ENCODE peak calls at places on chromosomes 7 and 10, in nine cellular contexts. One of them, this sample, is unnamed.

GRCh38 chr10:43671659-43672555 is 23.2 kb upstream of the ZNF32 start:
- DNase-seq in transverse colon: peak; percentile 30
- DNase-seq in spleen: no peak
- DNase-seq in heart left ventricle: no peak
- DNase-seq in ovary: peak; percentile 53
- DNase-seq in cardiac muscle cell: peak; percentile 89
- DNase-seq in uterus: peak; percentile 47
- DNase-seq in right lobe of liver: peak; percentile 45
- DNase-seq in WERI-Rb-1: peak; percentile 58
- DNase-seq in this sample: peak; percentile 50

GRCh38 chr7:128020161-128020560 is 11.1 kb downstream of the LRRC4 start:
- DNase-seq in heart left ventricle: no peak
- DNase-seq in right lobe of liver: no peak
- DNase-seq in uterus: no peak
- DNase-seq in ovary: no peak
- DNase-seq in transverse colon: no peak
- DNase-seq in cardiac muscle cell: no peak
- DNase-seq in spleen: no peak
- DNase-seq in WERI-Rb-1: peak; percentile 52
- DNase-seq in this sample: no peak

GRCh38 chr7:84780158-84781124 is 406.4 kb downstream of the SEMA3D start:
- DNase-seq in WERI-Rb-1: no peak
- DNase-seq in transverse colon: no peak
- DNase-seq in right lobe of liver: no peak
- DNase-seq in spleen: peak; percentile 70
- DNase-seq in uterus: no peak
- DNase-seq in heart left ventricle: no peak
- DNase-seq in ovary: no peak
- DNase-seq in cardiac muscle cell: no peak
- DNase-seq in this sample: no peak

GRCh38 chr10:29150010-29150409 is 138.9 kb upstream of the LYZL1 start:
- DNase-seq in heart left ventricle: peak; percentile 41
- DNase-seq in WERI-Rb-1: no peak
- DNase-seq in spleen: no peak
- DNase-seq in ovary: no peak
- DNase-seq in uterus: no peak
- DNase-seq in cardiac muscle cell: peak; percentile 88
- DNase-seq in transverse colon: no peak
- DNase-seq in right lobe of liver: peak; percentile 68
- DNase-seq in this sample: no peak

GRCh38 chr10:63825766-63826165 is 304.6 kb downstream of the REEP3 start:
- DNase-seq in cardiac muscle cell: no peak
- DNase-seq in right lobe of liver: no peak
- DNase-seq in heart left ventricle: no peak
- DNase-seq in WERI-Rb-1: no peak
- DNase-seq in uterus: no peak
- DNase-seq in ovary: no peak
- DNase-seq in transverse colon: no peak
- DNase-seq in spleen: no peak
- DNase-seq in this sample: no peak

GRCh38 chr10:49569031-49569765 is 30.3 kb upstream of the ERCC6 start:
- DNase-seq in right lobe of liver: no peak
- DNase-seq in spleen: no peak
- DNase-seq in heart left ventricle: no peak
- DNase-seq in cardiac muscle cell: no peak
- DNase-seq in transverse colon: no peak
- DNase-seq in uterus: no peak
- DNase-seq in ovary: no peak
- DNase-seq in WERI-Rb-1: no peak
- DNase-seq in this sample: no peak

GRCh38 chr10:131899116-131899690 is 1.6 kb upstream of the PPP2R2D start:
- DNase-seq in ovary: no peak
- DNase-seq in transverse colon: no peak
- DNase-seq in spleen: peak; percentile 73
- DNase-seq in heart left ventricle: no peak
- DNase-seq in WERI-Rb-1: no peak
- DNase-seq in cardiac muscle cell: no peak
- DNase-seq in uterus: no peak
- DNase-seq in right lobe of liver: no peak
- DNase-seq in this sample: no peak

GRCh38 chr7:66150471-66150870 is 35.8 kb downstream of the CRCP start:
- DNase-seq in heart left ventricle: peak; percentile 78
- DNase-seq in ovary: peak; percentile 78
- DNase-seq in cardiac muscle cell: no peak
- DNase-seq in uterus: peak; percentile 66
- DNase-seq in right lobe of liver: peak; percentile 79
- DNase-seq in transverse colon: peak; percentile 20
- DNase-seq in WERI-Rb-1: no peak
- DNase-seq in spleen: no peak
- DNase-seq in this sample: no peak

GRCh38 chr10:102814456-102814871 is 22.7 kb downstream of the CYP17A1 start:
- DNase-seq in heart left ventricle: peak; percentile 85
- DNase-seq in WERI-Rb-1: no peak
- DNase-seq in ovary: no peak
- DNase-seq in spleen: no peak
- DNase-seq in cardiac muscle cell: no peak
- DNase-seq in uterus: no peak
- DNase-seq in transverse colon: no peak
- DNase-seq in right lobe of liver: no peak
- DNase-seq in this sample: no peak

GRCh38 chr10:48332166-48332870 is 25.8 kb downstream of the MAPK8 start:
- DNase-seq in cardiac muscle cell: no peak
- DNase-seq in ovary: no peak
- DNase-seq in right lobe of liver: no peak
- DNase-seq in transverse colon: no peak
- DNase-seq in heart left ventricle: no peak
- DNase-seq in spleen: no peak
- DNase-seq in WERI-Rb-1: no peak
- DNase-seq in uterus: no peak
- DNase-seq in this sample: no peak

GRCh38 chr7:18499407-18500197 is 4.1 kb downstream of the HDAC9 start:
- DNase-seq in uterus: no peak
- DNase-seq in right lobe of liver: peak; percentile 46
- DNase-seq in cardiac muscle cell: no peak
- DNase-seq in transverse colon: no peak
- DNase-seq in ovary: no peak
- DNase-seq in WERI-Rb-1: no peak
- DNase-seq in heart left ventricle: peak; percentile 36
- DNase-seq in spleen: no peak
- DNase-seq in this sample: no peak

GRCh38 chr7:73829921-73830617 is 727 bp upstream of the CLDN4 start:
- DNase-seq in uterus: no peak
- DNase-seq in WERI-Rb-1: no peak
- DNase-seq in spleen: no peak
- DNase-seq in heart left ventricle: no peak
- DNase-seq in ovary: no peak
- DNase-seq in right lobe of liver: no peak
- DNase-seq in cardiac muscle cell: no peak
- DNase-seq in transverse colon: peak; percentile 81
- DNase-seq in this sample: no peak
- TF ChIP-seq CTCF in uterus: no peak
- TF ChIP-seq CTCF in WERI-Rb-1: peak; percentile 9
- TF ChIP-seq CTCF in spleen: no peak
- TF ChIP-seq CTCF in heart left ventricle: no peak
- TF ChIP-seq CTCF in ovary: no peak
- TF ChIP-seq CTCF in right lobe of liver: no peak
- TF ChIP-seq CTCF in cardiac muscle cell: no peak
- TF ChIP-seq CTCF in transverse colon: no peak
- TF ChIP-seq CTCF in this sample: no peak

GRCh38 chr10:121975295-121976086 is 474 bp upstream of the NSMCE4A start:
- DNase-seq in cardiac muscle cell: no peak
- DNase-seq in heart left ventricle: no peak
- DNase-seq in right lobe of liver: no peak
- DNase-seq in transverse colon: no peak
- DNase-seq in uterus: no peak
- DNase-seq in ovary: no peak
- DNase-seq in spleen: no peak
- DNase-seq in WERI-Rb-1: no peak
- DNase-seq in this sample: no peak
- TF ChIP-seq CTCF in cardiac muscle cell: no peak
- TF ChIP-seq CTCF in heart left ventricle: peak; percentile 88
- TF ChIP-seq CTCF in right lobe of liver: peak; percentile 78
- TF ChIP-seq CTCF in transverse colon: no peak
- TF ChIP-seq CTCF in uterus: no peak
- TF ChIP-seq CTCF in ovary: no peak
- TF ChIP-seq CTCF in spleen: peak; percentile 79
- TF ChIP-seq CTCF in WERI-Rb-1: no peak
- TF ChIP-seq CTCF in this sample: no peak

DNA sequence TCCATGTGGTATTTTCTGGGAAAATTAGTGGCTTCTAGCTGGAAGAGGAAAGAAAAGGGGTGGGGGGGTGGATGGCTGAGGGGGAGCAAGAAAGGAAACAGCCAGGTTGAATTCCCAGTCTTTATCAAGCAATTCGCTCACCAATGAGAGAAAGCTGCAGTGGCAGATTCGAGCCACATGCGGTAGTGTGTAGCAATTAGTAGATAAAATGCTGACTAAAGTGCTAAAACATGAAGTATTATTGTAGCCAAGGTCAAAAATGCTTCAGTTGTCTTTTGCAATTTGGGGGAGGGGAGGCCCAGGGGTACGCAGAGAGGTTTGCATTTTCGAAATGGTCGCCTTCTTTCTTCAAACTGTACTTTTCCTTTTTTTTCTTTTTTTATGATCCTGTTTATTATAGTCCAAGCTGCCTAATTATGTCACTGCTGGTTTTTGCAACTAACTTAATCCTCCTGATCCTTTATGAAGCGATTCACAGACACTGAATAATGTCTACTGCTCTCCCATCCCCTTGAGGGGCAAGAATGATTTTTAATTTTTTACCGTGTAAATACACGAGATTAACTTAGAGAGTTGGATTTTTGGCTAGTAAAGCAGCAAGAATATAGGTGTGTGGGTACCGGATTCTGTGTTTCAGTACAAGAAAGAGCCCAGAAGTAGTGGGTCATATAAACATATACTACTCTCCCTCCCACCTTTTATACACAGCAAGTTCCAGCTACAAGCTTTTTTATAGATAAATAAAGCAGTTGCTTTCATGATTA is 3.6 kb upstream of the ARID5B start:
- DNase-seq in heart left ventricle: peak; percentile 38
- DNase-seq in spleen: no peak
- DNase-seq in ovary: peak; percentile 34
- DNase-seq in cardiac muscle cell: peak; percentile 49
- DNase-seq in WERI-Rb-1: peak; percentile 6
- DNase-seq in uterus: peak; percentile 52
- DNase-seq in right lobe of liver: peak; percentile 41
- DNase-seq in transverse colon: peak; percentile 54
- DNase-seq in this sample: no peak
- TF ChIP-seq CTCF in heart left ventricle: peak; percentile 26
- TF ChIP-seq CTCF in spleen: peak; percentile 58
- TF ChIP-seq CTCF in ovary: peak; percentile 58
- TF ChIP-seq CTCF in cardiac muscle cell: peak; percentile 36
- TF ChIP-seq CTCF in WERI-Rb-1: no peak
- TF ChIP-seq CTCF in uterus: peak; percentile 64
- TF ChIP-seq CTCF in right lobe of liver: peak; percentile 21
- TF ChIP-seq CTCF in transverse colon: peak; percentile 32
- TF ChIP-seq CTCF in this sample: peak; percentile 48

GRCh38 chr7:77995717-77996116 is 197.1 kb downstream of the PHTF2 start:
- DNase-seq in WERI-Rb-1: no peak
- DNase-seq in transverse colon: no peak
- DNase-seq in uterus: no peak
- DNase-seq in cardiac muscle cell: peak; percentile 30
- DNase-seq in right lobe of liver: no peak
- DNase-seq in ovary: no peak
- DNase-seq in spleen: no peak
- DNase-seq in heart left ventricle: no peak
- DNase-seq in this sample: no peak
- TF ChIP-seq CTCF in WERI-Rb-1: no peak
- TF ChIP-seq CTCF in transverse colon: no peak
- TF ChIP-seq CTCF in uterus: no peak
- TF ChIP-seq CTCF in cardiac muscle cell: no peak
- TF ChIP-seq CTCF in right lobe of liver: no peak
- TF ChIP-seq CTCF in ovary: no peak
- TF ChIP-seq CTCF in spleen: no peak
- TF ChIP-seq CTCF in heart left ventricle: no peak
- TF ChIP-seq CTCF in this sample: peak; percentile 38

DNA sequence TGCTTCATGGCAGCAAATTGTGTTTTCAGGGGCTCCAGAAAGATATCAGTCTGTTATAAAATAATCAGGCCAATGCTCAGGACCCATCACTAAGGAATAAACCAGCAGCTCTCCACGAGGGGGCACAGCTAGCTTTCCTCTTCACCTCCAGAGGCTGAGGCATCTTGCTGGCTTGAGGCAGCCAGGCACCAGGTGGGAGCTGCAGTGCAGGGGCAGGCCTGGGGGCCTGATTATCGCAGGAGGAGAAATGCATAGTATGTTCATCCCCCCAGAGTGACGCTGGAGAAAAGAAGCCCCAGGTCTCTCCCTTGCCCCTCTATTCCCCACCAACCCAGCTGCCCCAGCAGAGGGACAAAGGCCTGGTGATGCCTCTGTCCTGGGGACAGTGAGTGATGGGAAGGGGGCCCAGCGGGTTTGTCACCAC is 128.3 kb upstream of the FAM20C start:
- DNase-seq in transverse colon: peak; percentile 53
- DNase-seq in cardiac muscle cell: peak; percentile 68
- DNase-seq in WERI-Rb-1: peak; percentile 83
- DNase-seq in ovary: peak; percentile 71
- DNase-seq in right lobe of liver: peak; percentile 66
- DNase-seq in uterus: peak; percentile 43
- DNase-seq in spleen: peak; percentile 62
- DNase-seq in heart left ventricle: peak; percentile 61
- DNase-seq in this sample: no peak
- TF ChIP-seq CTCF in transverse colon: peak; percentile 36
- TF ChIP-seq CTCF in cardiac muscle cell: peak; percentile 78
- TF ChIP-seq CTCF in WERI-Rb-1: peak; percentile 72
- TF ChIP-seq CTCF in ovary: peak; percentile 43
- TF ChIP-seq CTCF in right lobe of liver: peak; percentile 52
- TF ChIP-seq CTCF in uterus: peak; percentile 23
- TF ChIP-seq CTCF in spleen: peak; percentile 33
- TF ChIP-seq CTCF in heart left ventricle: peak; percentile 51
- TF ChIP-seq CTCF in this sample: peak; percentile 49

GRCh38 chr7:45407730-45408406 is 166.3 kb upstream of the ADCY1 start:
- DNase-seq in uterus: no peak
- DNase-seq in right lobe of liver: no peak
- DNase-seq in ovary: no peak
- DNase-seq in transverse colon: no peak
- DNase-seq in heart left ventricle: no peak
- DNase-seq in spleen: no peak
- DNase-seq in cardiac muscle cell: peak; percentile 61
- DNase-seq in WERI-Rb-1: peak; percentile 56
- DNase-seq in this sample: no peak
- TF ChIP-seq CTCF in uterus: no peak
- TF ChIP-seq CTCF in right lobe of liver: no peak
- TF ChIP-seq CTCF in ovary: no peak
- TF ChIP-seq CTCF in transverse colon: no peak
- TF ChIP-seq CTCF in heart left ventricle: no peak
- TF ChIP-seq CTCF in spleen: no peak
- TF ChIP-seq CTCF in cardiac muscle cell: no peak
- TF ChIP-seq CTCF in WERI-Rb-1: peak; percentile 71
- TF ChIP-seq CTCF in this sample: no peak

This sample was measured in progenitor cell of endocrine pancreas.